ENCODE peak calls at places on chromosomes 16 and 17, in seven cellular contexts. O is stimulated activated naive B cell treated with anti-CD40 and anti-IgM and Interleukin-4, amounts not matched to agents 10 μg/mL and 1 μg/mL and 100 μg/mL, for 72 hours; K is activated CD4-positive, alpha-beta T cell treated with anti-CD3 and anti-CD28 coated beads for 24 hours; Z is cerebellar nuclear complex; H is kidney tubule cell; D is glutamatergic neuron; G is NT2/D1. X is an unnamed sample.

GRCh38 chr17:10216213-10216982 is 18.0 kb upstream of the GAS7 start:
- DNase-seq in D (peak), Z (no peak), H (no peak), O (no peak), K (no peak), G (no peak), X (no peak)

GRCh38 chr17:61235821-61236197 is 163.8 kb upstream of the TBX2 start:
- DNase-seq in G (no peak), D (no peak), H (no peak), K (no peak), Z (no peak), O (no peak), X (no peak)

GRCh38 chr16:27318399-27319256 is 4.9 kb downstream of the IL4R start:
- DNase-seq in O (peak), H (peak), G (no peak), D (no peak), Z (no peak), K (peak), X (no peak)

GRCh38 chr16:23668225-23668624 is 10.5 kb upstream of the PLK1 start:
- DNase-seq in K (no peak), D (no peak), H (no peak), G (no peak), Z (no peak), O (no peak), X (no peak)

GRCh38 chr17:50507871-50508572 is at the start of gene MYCBPAP:
- DNase-seq in G (no peak), D (peak), O (peak), Z (no peak), K (peak), H (peak), X (no peak)

GRCh38 chr16:17555176-17555575 is 84.4 kb upstream of the XYLT1 start:
- DNase-seq in D (no peak), G (no peak), O (no peak), K (no peak), H (peak), Z (no peak), X (no peak)

GRCh38 chr17:4587803-4588202 is 3.5 kb downstream of the SMTNL2 start:
- DNase-seq in D (no peak), K (no peak), G (no peak), H (no peak), Z (no peak), O (no peak), X (no peak)

GRCh38 chr17:82932146-82933005 is 92.6 kb upstream of the ZNF750 start:
- DNase-seq in K (no peak), D (no peak), O (no peak), H (no peak), Z (no peak), G (no peak), X (no peak)

GRCh38 chr17:60079401-60079861 is 710 bp upstream of the HEATR6 start:
- DNase-seq in K (no peak), D (no peak), O (no peak), Z (no peak), H (peak), G (no peak), X (peak)

GRCh38 chr17:41647940-41648410 is 23.6 kb upstream of the KRT17 start:
- DNase-seq in O (peak), D (peak), K (peak), H (peak), G (peak), Z (peak), X (peak)

GRCh38 chr16:78696797-78697196 is 597.3 kb downstream of the WWOX start:
- DNase-seq in Z (no peak), G (no peak), O (no peak), D (no peak), H (no peak), K (no peak), X (no peak)

GRCh38 chr16:3059041-3059722 is 6.3 kb upstream of the IL32 start:
- DNase-seq in O (peak), D (peak), K (peak), H (peak), G (peak), Z (peak), X (peak)

GRCh38 chr16:21703589-21704174 is 39.9 kb downstream of the OTOA start:
- DNase-seq in H (no peak), Z (no peak), O (no peak), D (no peak), K (no peak), G (no peak), X (no peak)

GRCh38 chr16:2810651-2811050 is 6.4 kb upstream of the PRSS21 start:
- DNase-seq in Z (no peak), H (no peak), O (no peak), D (no peak), K (no peak), G (no peak), X (no peak)

GRCh38 chr17:7676533-7676932 is 10.8 kb downstream of the TP53 start:
- DNase-seq in H (no peak), Z (no peak), G (peak), D (no peak), O (no peak), K (no peak), X (no peak)

GRCh38 chr16:46658925-46659324 is 30.1 kb downstream of the VPS35 start:
- DNase-seq in H (no peak), D (no peak), Z (no peak), O (peak), K (no peak), G (no peak), X (no peak)

GRCh38 chr17:1783271-1783670 is 21.4 kb downstream of the SERPINF1 start:
- DNase-seq in H (peak), Z (no peak), O (no peak), K (no peak), G (no peak), D (no peak), X (no peak)

GRCh38 chr16:88721815-88722755 is 15.8 kb downstream of the CTU2 start:
- DNase-seq in G (no peak), K (no peak), Z (no peak), H (no peak), D (no peak), O (no peak), X (no peak)

GRCh38 chr16:46739934-46740333 is 8.2 kb downstream of the MYLK3 start:
- DNase-seq in H (no peak), Z (no peak), K (no peak), O (no peak), G (no peak), D (no peak), X (no peak)

GRCh38 chr17:2239882-2240430 is 63.6 kb downstream of the SMG6 start:
- DNase-seq in O (peak), K (peak), H (peak), Z (no peak), G (no peak), D (no peak), X (peak)

GRCh38 chr17:80957461-80957941 is 34.1 kb upstream of the CHMP6 start:
- DNase-seq in H (no peak), O (no peak), Z (no peak), K (no peak), D (peak), G (no peak), X (no peak)

GRCh38 chr16:49236216-49236615 is 45.4 kb downstream of the CBLN1 start:
- DNase-seq in K (no peak), O (no peak), G (no peak), Z (no peak), H (no peak), D (no peak), X (no peak)

GRCh38 chr17:68145088-68145487 is 102.8 kb upstream of the AMZ2 start:
- DNase-seq in K (no peak), G (no peak), Z (no peak), O (no peak), H (no peak), D (no peak), X (no peak)

GRCh38 chr16:10616744-10617640 is 36.6 kb upstream of the EMP2 start:
- DNase-seq in K (no peak), G (peak), Z (no peak), H (peak), D (no peak), O (no peak), X (peak)

GRCh38 chr16:9757687-9758086 is 424.5 kb downstream of the GRIN2A start:
- DNase-seq in Z (no peak), H (no peak), O (no peak), D (no peak), K (no peak), G (no peak), X (no peak)

GRCh38 chr17:28385037-28385797 is 13.7 kb downstream of the SARM1 start:
- DNase-seq in Z (no peak), O (no peak), D (no peak), K (no peak), H (peak), G (no peak), X (peak)

GRCh38 chr16:19844945-19845641 is 39.6 kb downstream of the GPRC5B start:
- DNase-seq in H (peak), K (no peak), D (no peak), G (no peak), O (no peak), Z (no peak), X (peak)

GRCh38 chr16:75116081-75116910 is at the start of gene LDHD:
- DNase-seq in K (no peak), G (no peak), O (no peak), Z (peak), D (no peak), H (peak), X (peak)

GRCh38 chr17:3990391-3991127 is 26.3 kb upstream of the ATP2A3 start:
- DNase-seq in K (no peak), H (no peak), D (no peak), O (no peak), Z (no peak), G (no peak), X (no peak)

GRCh38 chr16:5709889-5710288 is 612.3 kb upstream of the EEF2KMT start:
- DNase-seq in D (no peak), G (peak), K (no peak), H (peak), Z (no peak), O (no peak), X (peak)

GRCh38 chr16:72404299-72404698 is 232.3 kb upstream of the PMFBP1 start:
- DNase-seq in D (no peak), G (no peak), H (peak), K (no peak), O (no peak), Z (no peak), X (no peak)

GRCh38 chr16:23950898-23951297 is 115.1 kb downstream of the PRKCB start:
- DNase-seq in H (no peak), G (no peak), Z (no peak), D (no peak), O (no peak), K (no peak), X (no peak)

GRCh38 chr16:55495616-55496289 is 13.1 kb upstream of the LPCAT2 start:
- DNase-seq in K (no peak), Z (no peak), O (no peak), G (no peak), D (no peak), H (no peak), X (no peak)

GRCh38 chr17:12254460-12254859 is 233.8 kb downstream of the MAP2K4 start:
- DNase-seq in D (no peak), H (no peak), Z (no peak), K (no peak), O (no peak), G (no peak), X (no peak)

GRCh38 chr17:43530303-43531081 is 15.6 kb downstream of the ETV4 start:
- DNase-seq in K (no peak), H (peak), D (peak), G (peak), Z (no peak), O (no peak), X (peak)

GRCh38 chr17:30254150-30254549 is 18.7 kb upstream of the SLC6A4 start:
- DNase-seq in D (no peak), O (no peak), G (no peak), H (no peak), K (no peak), Z (no peak), X (no peak)

GRCh38 chr16:89670496-89671431 is 13.1 kb downstream of the SPATA33 start:
- DNase-seq in G (no peak), D (no peak), K (no peak), O (no peak), Z (no peak), H (no peak), X (peak)